ENCODE peak calls at places on chromosomes 16 and 17, in five cellular contexts. M is neural crest cell, F is ascending aorta, W is Calu3, Q is endothelial cell of umbilical vein. S is an unnamed sample.

GRCh38 chr17:56624947-56625346 is 31.4 kb downstream of the NOG start:
- DNase-seq in M (no peak), W (no peak), Q (no peak), F (no peak), S (no peak)

GRCh38 chr17:62727916-62728672 is 80.0 kb downstream of the MARCHF10 start:
- DNase-seq in F (no peak), Q (peak), M (no peak), W (no peak), S (peak)

GRCh38 chr17:80887639-80888175 is 103.9 kb upstream of the CHMP6 start:
- DNase-seq in F (no peak), W (no peak), M (no peak), Q (no peak), S (no peak)

GRCh38 chr16:6209355-6209930 is 1111.8 kb upstream of the EEF2KMT start:
- DNase-seq in M (no peak), Q (no peak), W (no peak), F (no peak), S (no peak)

GRCh38 chr16:86462334-86463084 is 47.8 kb upstream of the FOXF1 start:
- DNase-seq in Q (no peak), M (no peak), F (no peak), W (no peak), S (no peak)

GRCh38 chr17:79990704-79991103 is 45.0 kb downstream of the TBC1D16 start:
- DNase-seq in W (no peak), M (no peak), F (no peak), Q (no peak), S (no peak)

GRCh38 chr16:57589374-57589773 is 39.1 kb upstream of the ADGRG1 start:
- DNase-seq in Q (no peak), M (no peak), F (peak), W (no peak), S (no peak)

GRCh38 chr16:54931757-54932660 is 1.3 kb downstream of the IRX5 start:
- DNase-seq in F (no peak), Q (no peak), M (no peak), W (no peak), S (no peak)

GRCh38 chr16:67547423-67548264 is 14.7 kb upstream of the CTCF start:
- DNase-seq in M (no peak), F (no peak), W (no peak), Q (peak), S (no peak)

GRCh38 chr17:82615084-82616020 is 32.9 kb downstream of the WDR45B start:
- DNase-seq in F (no peak), W (no peak), M (no peak), Q (no peak), S (peak)
- TF ChIP-seq CTCF in F (no peak), W (no peak), M (no peak), Q (no peak), S (no peak)

DNA sequence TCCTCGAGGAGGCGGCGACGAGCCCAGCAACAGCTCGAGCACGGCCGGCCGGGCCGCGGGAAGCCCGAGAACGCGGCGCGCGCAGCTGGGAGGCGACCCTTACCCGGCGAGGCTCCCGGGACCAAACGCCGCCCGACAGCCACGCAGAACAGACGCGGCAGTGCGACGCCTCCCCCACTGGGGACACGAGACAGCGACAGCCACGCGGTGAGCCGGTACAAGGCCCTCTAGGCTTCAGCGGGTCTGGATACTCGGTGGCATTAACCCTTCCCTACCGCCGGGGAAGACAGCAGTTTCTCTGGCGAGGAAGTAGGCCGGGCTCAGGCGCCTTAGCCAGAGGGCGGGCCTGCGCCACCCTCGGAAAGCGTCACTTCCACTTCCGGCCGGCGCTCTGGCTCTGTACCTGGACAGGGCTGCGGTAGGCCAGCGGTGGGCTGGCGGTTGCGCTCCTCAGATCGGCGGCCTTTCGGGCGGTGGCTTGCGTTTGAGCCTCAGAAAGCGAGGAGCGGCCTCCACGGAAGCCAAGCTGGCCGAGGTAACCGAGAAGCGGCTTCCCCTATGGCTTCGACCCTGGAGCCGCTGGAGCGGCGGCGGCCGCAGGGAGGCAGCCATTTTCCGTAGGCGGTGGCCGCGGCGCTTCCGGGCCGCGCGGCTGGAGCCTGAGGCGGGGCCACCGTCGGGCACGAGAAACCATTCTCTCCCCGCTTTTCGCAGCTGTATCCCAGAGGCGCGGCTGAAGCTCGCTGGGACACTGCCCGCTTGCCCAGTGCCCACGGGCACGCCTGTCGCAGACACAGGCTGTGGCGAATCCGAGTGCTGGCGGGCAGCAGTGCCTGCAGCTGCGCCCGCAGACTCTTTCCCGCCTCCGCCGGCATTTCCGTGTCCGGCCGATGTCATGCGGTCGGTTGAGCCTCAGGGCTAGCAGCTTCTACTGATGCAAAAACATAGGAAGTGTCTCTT is at the start of the genes TIGD7 and ZNF75A:
- DNase-seq in Q (peak), F (peak), M (peak), W (peak), S (peak)
- TF ChIP-seq CTCF in Q (peak), F (peak), M (peak), W (no peak), S (no peak)

DNA sequence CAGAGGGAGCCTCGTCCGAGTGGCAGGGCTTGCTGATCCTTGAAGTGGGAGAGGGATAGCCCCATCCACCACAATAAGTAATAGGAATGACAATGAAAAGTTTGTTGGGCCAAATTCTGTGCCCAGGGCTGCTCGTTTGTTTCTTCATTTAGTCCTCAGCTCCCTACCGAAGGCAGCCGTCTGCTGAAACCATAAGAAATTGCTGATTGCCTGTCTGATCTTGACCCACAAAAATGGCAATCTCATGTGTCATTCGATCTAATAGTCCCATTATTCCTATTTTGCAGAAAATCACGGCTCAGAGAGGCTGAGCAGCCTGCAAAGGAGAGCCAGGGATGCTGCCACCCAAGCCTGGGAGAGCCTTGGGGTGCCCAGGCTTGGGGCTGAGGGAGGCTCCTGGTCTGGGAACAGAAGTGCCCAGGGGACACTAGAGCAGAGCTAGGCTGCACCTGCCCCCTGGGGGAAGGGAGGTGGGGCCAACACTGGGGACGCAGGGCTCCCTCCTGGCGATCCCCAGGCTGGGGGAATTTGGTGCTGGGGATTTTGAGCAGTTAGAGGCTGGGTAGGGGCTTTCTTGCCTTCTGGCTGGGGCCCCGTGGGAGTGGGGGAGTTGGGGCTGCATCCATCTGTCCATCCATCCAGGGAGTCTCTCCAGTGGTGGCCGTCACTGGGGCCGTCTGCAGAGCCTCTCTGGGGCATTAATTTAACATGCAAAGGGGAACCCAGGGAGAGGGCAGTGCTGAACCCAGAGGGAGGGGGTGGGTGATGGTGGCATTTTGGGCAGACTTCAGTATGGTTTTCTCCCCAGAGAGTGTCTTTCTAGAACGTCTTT is 53.5 kb downstream of the SOCS1 start:
- DNase-seq in Q (no peak), W (no peak), M (no peak), F (no peak), S (peak)
- TF ChIP-seq CTCF in Q (no peak), W (no peak), M (no peak), F (no peak), S (no peak)

DNA sequence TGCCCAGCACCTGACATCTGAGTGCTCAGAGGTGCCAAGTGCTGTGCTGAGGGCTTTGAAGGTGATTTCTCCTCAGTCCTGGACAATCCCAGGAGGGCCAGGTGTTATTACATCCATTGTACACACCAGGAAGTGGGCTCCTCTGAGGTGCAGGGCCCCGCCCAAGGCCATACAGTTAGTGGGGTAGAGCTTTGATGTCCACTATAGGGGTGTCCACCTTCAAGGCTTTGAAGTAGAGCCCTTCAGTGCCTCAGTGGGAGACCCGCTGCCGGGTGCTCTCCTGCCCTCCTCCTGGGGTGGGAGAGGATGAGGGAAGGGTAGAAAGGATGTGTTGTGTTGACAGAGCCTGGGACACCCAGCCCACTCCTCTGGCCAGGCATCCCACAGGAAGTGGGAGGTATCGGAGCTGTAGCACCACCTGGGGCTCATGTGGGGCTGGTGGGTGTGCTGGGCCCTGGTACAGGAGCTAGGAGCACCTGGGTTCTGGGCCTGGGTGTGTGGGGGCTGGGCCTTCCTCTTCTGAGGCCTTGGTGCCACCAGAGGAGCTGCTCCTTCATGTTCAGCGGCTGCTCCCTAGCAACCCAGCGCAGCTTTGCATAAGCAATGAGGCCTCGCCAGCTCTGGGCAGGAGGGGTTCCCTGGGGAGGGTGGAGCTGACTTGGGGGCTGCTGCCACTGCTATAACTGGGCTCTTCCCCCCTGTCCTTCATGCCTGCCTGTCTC is 7.4 kb downstream of the LASP1 start:
- DNase-seq in M (no peak), F (no peak), W (peak), Q (no peak), S (peak)
- TF ChIP-seq CTCF in M (no peak), F (no peak), W (no peak), Q (no peak), S (no peak)

DNA sequence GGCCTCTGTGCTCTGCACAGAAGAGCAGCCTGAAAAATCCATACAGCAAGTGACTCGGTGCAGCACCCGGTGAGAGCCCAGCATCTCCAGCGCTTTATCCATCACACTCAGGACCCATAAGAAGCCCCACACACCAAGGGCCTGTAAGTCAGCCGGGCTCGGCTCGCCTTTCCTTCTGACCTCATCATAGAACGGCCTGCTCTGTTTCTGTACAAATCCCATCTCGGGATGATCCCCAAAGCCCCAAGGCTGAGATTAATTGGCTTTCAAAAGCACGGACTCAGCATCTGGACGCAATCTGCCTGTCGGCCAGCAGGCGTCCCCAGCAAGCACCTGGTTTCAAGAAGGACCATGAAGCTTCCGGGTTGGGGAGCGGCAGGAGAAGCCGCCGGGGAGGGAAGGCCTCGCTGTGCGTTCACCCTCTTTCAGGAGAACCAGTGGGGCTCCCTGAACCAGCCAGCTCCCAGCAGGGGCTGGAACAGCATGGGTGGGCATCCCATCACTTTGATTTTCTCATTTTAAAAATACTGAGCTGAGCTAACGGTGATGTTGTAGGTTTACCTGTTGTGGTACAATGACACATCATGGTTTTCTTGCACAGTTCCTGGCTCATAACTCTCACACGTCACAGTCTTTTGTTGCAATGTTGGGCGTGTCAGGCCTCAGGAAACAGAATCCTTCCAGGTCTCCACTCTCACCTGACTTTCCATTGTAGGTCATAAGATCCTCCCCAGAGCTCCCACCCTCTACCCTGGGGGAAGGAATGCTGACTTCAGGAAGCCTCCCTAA is 6.7 kb downstream of the CCDC57 start:
- DNase-seq in F (peak), Q (peak), W (peak), M (peak), S (peak)
- TF ChIP-seq CTCF in F (peak), Q (peak), W (peak), M (peak), S (peak)

S was measured in glutamatergic neuron.